ENCODE peak calls at places on chromosomes 4 and X, in six cellular contexts. One of them, this sample, is unnamed.

GRCh38 chrX:134821370-134821769 is 163.1 kb upstream of the PLAC1 start:
- DNase-seq in AG10803: peak; percentile 70
- DNase-seq in fibroblast of mammary gland: peak; percentile 73
- DNase-seq in ovary: peak; percentile 46
- DNase-seq in H9: peak; percentile 30
- DNase-seq in pancreas: no peak
- DNase-seq in this sample: no peak

GRCh38 chr4:10960386-10960785 is 275.8 kb upstream of the CLNK start:
- DNase-seq in AG10803: no peak
- DNase-seq in fibroblast of mammary gland: no peak
- DNase-seq in ovary: no peak
- DNase-seq in H9: no peak
- DNase-seq in pancreas: no peak
- DNase-seq in this sample: no peak

GRCh38 chrX:24799565-24799964 is 105.8 kb downstream of the POLA1 start:
- DNase-seq in AG10803: no peak
- DNase-seq in fibroblast of mammary gland: no peak
- DNase-seq in ovary: no peak
- DNase-seq in H9: no peak
- DNase-seq in pancreas: no peak
- DNase-seq in this sample: no peak

GRCh38 chrX:98405376-98405775 is 1521.7 kb downstream of the RPA4 start:
- DNase-seq in AG10803: no peak
- DNase-seq in fibroblast of mammary gland: no peak
- DNase-seq in ovary: no peak
- DNase-seq in H9: no peak
- DNase-seq in pancreas: no peak
- DNase-seq in this sample: no peak

GRCh38 chrX:1807301-1807731 is 192.5 kb downstream of the ASMT start:
- DNase-seq in AG10803: peak; percentile 37
- DNase-seq in fibroblast of mammary gland: peak; percentile 21
- DNase-seq in ovary: no peak
- DNase-seq in H9: peak; percentile 54
- DNase-seq in pancreas: no peak
- DNase-seq in this sample: no peak

GRCh38 chrX:130676861-130677260 is 226.1 kb downstream of the ENOX2 start:
- DNase-seq in AG10803: no peak
- DNase-seq in fibroblast of mammary gland: no peak
- DNase-seq in ovary: no peak
- DNase-seq in H9: no peak
- DNase-seq in pancreas: no peak
- DNase-seq in this sample: no peak

GRCh38 chr4:104641427-104641826 is 146.7 kb upstream of the CXXC4 start:
- DNase-seq in AG10803: no peak
- DNase-seq in fibroblast of mammary gland: no peak
- DNase-seq in ovary: no peak
- DNase-seq in H9: no peak
- DNase-seq in pancreas: no peak
- DNase-seq in this sample: no peak

GRCh38 chrX:22300130-22300529 is 27.4 kb downstream of the CBLL2 start:
- DNase-seq in AG10803: peak; percentile 74
- DNase-seq in fibroblast of mammary gland: peak; percentile 51
- DNase-seq in ovary: no peak
- DNase-seq in H9: no peak
- DNase-seq in pancreas: no peak
- DNase-seq in this sample: no peak

GRCh38 chrX:129531132-129531531 is 7.8 kb upstream of the SMARCA1 start:
- DNase-seq in AG10803: no peak
- DNase-seq in fibroblast of mammary gland: no peak
- DNase-seq in ovary: no peak
- DNase-seq in H9: no peak
- DNase-seq in pancreas: no peak
- DNase-seq in this sample: no peak

GRCh38 chr4:173170210-173170778 is 1.7 kb downstream of the GALNT7 start:
- DNase-seq in AG10803: no peak
- DNase-seq in fibroblast of mammary gland: peak; percentile 19
- DNase-seq in ovary: no peak
- DNase-seq in H9: no peak
- DNase-seq in pancreas: no peak
- DNase-seq in this sample: no peak

GRCh38 chr4:47373174-47373573 is 90.3 kb downstream of the COMMD8 start:
- DNase-seq in AG10803: no peak
- DNase-seq in fibroblast of mammary gland: no peak
- DNase-seq in ovary: no peak
- DNase-seq in H9: no peak
- DNase-seq in pancreas: no peak
- DNase-seq in this sample: no peak

GRCh38 chr4:129145222-129145730 is 49.3 kb downstream of the C4orf33 start:
- DNase-seq in AG10803: no peak
- DNase-seq in fibroblast of mammary gland: peak; percentile 2
- DNase-seq in ovary: no peak
- DNase-seq in H9: no peak
- DNase-seq in pancreas: no peak
- DNase-seq in this sample: no peak

GRCh38 chr4:3708103-3708510 is 58.1 kb upstream of the ADRA2C start:
- DNase-seq in AG10803: peak; percentile 86
- DNase-seq in fibroblast of mammary gland: peak; percentile 59
- DNase-seq in ovary: no peak
- DNase-seq in H9: no peak
- DNase-seq in pancreas: peak; percentile 38
- DNase-seq in this sample: no peak

GRCh38 chr4:168440442-168441264 is 39.6 kb downstream of the DDX60L start:
- DNase-seq in AG10803: peak; percentile 48
- DNase-seq in fibroblast of mammary gland: peak; percentile 74
- DNase-seq in ovary: no peak
- DNase-seq in H9: no peak
- DNase-seq in pancreas: no peak
- DNase-seq in this sample: no peak

GRCh38 chrX:9992061-9992460 is 24.9 kb downstream of the CLDN34 start:
- DNase-seq in AG10803: no peak
- DNase-seq in fibroblast of mammary gland: no peak
- DNase-seq in ovary: no peak
- DNase-seq in H9: no peak
- DNase-seq in pancreas: no peak
- DNase-seq in this sample: no peak

GRCh38 chrX:9992724-9993123 is 25.6 kb downstream of the CLDN34 start:
- DNase-seq in AG10803: no peak
- DNase-seq in fibroblast of mammary gland: no peak
- DNase-seq in ovary: no peak
- DNase-seq in H9: no peak
- DNase-seq in pancreas: peak; percentile 57
- DNase-seq in this sample: no peak

GRCh38 chrX:9983463-9983862 is 16.3 kb downstream of the CLDN34 start:
- DNase-seq in AG10803: no peak
- DNase-seq in fibroblast of mammary gland: no peak
- DNase-seq in ovary: no peak
- DNase-seq in H9: no peak
- DNase-seq in pancreas: no peak
- DNase-seq in this sample: no peak

GRCh38 chrX:9988762-9989161 is 21.6 kb downstream of the CLDN34 start:
- DNase-seq in AG10803: no peak
- DNase-seq in fibroblast of mammary gland: peak; percentile 23
- DNase-seq in ovary: no peak
- DNase-seq in H9: no peak
- DNase-seq in pancreas: no peak
- DNase-seq in this sample: no peak
- TF ChIP-seq CTCF in AG10803: peak; percentile 55
- TF ChIP-seq CTCF in fibroblast of mammary gland: peak; percentile 50
- TF ChIP-seq CTCF in ovary: peak; percentile 57
- TF ChIP-seq CTCF in H9: peak; percentile 45
- TF ChIP-seq CTCF in pancreas: no peak
- TF ChIP-seq CTCF in this sample: peak; percentile 35

DNA sequence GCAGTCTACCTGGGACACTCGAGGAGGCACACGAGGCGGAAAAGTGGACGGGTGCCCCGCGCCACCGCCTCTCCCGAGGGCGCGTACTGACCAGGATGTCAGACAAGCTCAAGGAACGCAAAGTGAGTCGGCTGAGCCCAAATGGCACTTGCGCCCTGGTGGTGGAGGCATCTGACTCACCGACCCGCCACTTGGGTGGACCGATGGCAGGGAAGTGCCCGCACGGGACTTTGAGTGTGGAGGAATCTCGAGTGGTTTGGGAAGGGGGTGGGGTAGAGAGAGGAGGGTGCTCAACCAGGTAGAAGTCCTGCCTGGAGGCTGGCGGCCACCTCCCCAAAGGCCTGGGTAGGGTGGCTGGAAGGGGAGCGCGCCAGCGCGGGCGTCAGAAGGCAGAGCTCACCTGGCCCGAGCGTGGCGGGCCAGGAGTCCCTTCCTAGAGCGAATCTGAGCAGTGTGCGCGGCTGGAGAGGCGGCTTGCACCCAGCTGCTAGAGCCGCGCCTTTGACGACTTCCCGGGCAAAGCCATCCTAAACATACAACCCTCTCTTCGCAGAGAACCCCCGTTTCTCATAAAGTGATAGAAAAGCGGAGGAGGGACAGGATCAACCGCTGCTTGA is 652 bp downstream of the HELT start:
- DNase-seq in AG10803: no peak
- DNase-seq in fibroblast of mammary gland: no peak
- DNase-seq in ovary: no peak
- DNase-seq in H9: peak; percentile 63
- DNase-seq in pancreas: peak; percentile 47
- DNase-seq in this sample: no peak
- TF ChIP-seq CTCF in AG10803: no peak
- TF ChIP-seq CTCF in fibroblast of mammary gland: no peak
- TF ChIP-seq CTCF in ovary: no peak
- TF ChIP-seq CTCF in H9: no peak
- TF ChIP-seq CTCF in pancreas: no peak
- TF ChIP-seq CTCF in this sample: no peak

GRCh38 chr4:6695660-6696581 is 2.2 kb downstream of the S100P start:
- DNase-seq in AG10803: no peak
- DNase-seq in fibroblast of mammary gland: no peak
- DNase-seq in ovary: no peak
- DNase-seq in H9: no peak
- DNase-seq in pancreas: peak; percentile 53
- DNase-seq in this sample: no peak
- TF ChIP-seq CTCF in AG10803: no peak
- TF ChIP-seq CTCF in fibroblast of mammary gland: no peak
- TF ChIP-seq CTCF in ovary: no peak
- TF ChIP-seq CTCF in H9: no peak
- TF ChIP-seq CTCF in pancreas: no peak
- TF ChIP-seq CTCF in this sample: no peak

GRCh38 chr4:84578540-84579409 is 4.2 kb upstream of the CDS1 start:
- DNase-seq in AG10803: peak; percentile 39
- DNase-seq in fibroblast of mammary gland: peak; percentile 68
- DNase-seq in ovary: no peak
- DNase-seq in H9: no peak
- DNase-seq in pancreas: no peak
- DNase-seq in this sample: no peak
- TF ChIP-seq CTCF in AG10803: peak; percentile 76
- TF ChIP-seq CTCF in fibroblast of mammary gland: peak; percentile 83
- TF ChIP-seq CTCF in ovary: no peak
- TF ChIP-seq CTCF in H9: peak; percentile 76
- TF ChIP-seq CTCF in pancreas: peak; percentile 28
- TF ChIP-seq CTCF in this sample: peak; percentile 62

GRCh38 chrX:132463411-132463810 is 25.4 kb downstream of the MBNL3 start:
- DNase-seq in AG10803: no peak
- DNase-seq in fibroblast of mammary gland: peak; percentile 51
- DNase-seq in ovary: no peak
- DNase-seq in H9: no peak
- DNase-seq in pancreas: no peak
- DNase-seq in this sample: no peak
- TF ChIP-seq CTCF in AG10803: peak; percentile 31
- TF ChIP-seq CTCF in fibroblast of mammary gland: peak; percentile 63
- TF ChIP-seq CTCF in ovary: no peak
- TF ChIP-seq CTCF in H9: peak; percentile 94
- TF ChIP-seq CTCF in pancreas: peak; percentile 23
- TF ChIP-seq CTCF in this sample: peak; percentile 15

DNA sequence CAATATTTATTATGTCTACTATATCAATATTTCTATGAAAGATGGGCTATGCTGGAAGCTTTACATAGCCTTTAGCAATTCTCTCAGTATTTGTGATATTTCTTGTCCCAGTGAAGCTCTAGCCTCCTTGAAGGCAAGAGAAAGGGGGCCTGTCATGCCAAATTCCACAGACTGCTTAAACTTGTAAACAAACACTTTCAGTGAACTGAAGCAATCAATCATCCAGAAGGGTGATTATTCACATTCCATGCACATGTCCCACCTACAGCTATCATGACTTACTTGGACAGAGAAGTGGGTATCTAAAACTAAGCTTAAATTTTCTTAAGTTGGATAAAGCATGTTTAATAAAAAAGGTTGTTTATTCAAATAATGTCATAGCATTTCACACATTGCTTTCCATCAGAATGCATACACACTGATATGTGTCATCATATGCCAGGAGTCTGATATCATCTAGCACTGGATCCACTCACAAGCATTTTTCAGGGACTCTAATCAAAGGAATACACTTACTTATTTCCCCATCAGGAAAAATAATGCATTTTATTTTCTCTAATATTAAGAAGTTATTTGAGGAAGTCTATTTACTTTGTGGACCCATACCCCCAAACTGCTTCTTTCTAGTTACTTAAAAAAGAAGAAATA is 1.2 kb upstream of the FSTL5 start:
- DNase-seq in AG10803: no peak
- DNase-seq in fibroblast of mammary gland: no peak
- DNase-seq in ovary: no peak
- DNase-seq in H9: no peak
- DNase-seq in pancreas: no peak
- DNase-seq in this sample: no peak
- TF ChIP-seq CTCF in AG10803: no peak
- TF ChIP-seq CTCF in fibroblast of mammary gland: no peak
- TF ChIP-seq CTCF in ovary: no peak
- TF ChIP-seq CTCF in H9: no peak
- TF ChIP-seq CTCF in pancreas: no peak
- TF ChIP-seq CTCF in this sample: no peak

GRCh38 chrX:118807151-118808017 is 16.2 kb upstream of the ZCCHC12 start:
- DNase-seq in AG10803: peak; percentile 55
- DNase-seq in fibroblast of mammary gland: peak; percentile 58
- DNase-seq in ovary: peak; percentile 55
- DNase-seq in H9: peak; percentile 48
- DNase-seq in pancreas: no peak
- DNase-seq in this sample: no peak
- TF ChIP-seq CTCF in AG10803: peak; percentile 72
- TF ChIP-seq CTCF in fibroblast of mammary gland: peak; percentile 70
- TF ChIP-seq CTCF in ovary: peak; percentile 63
- TF ChIP-seq CTCF in H9: peak; percentile 75
- TF ChIP-seq CTCF in pancreas: peak; percentile 53
- TF ChIP-seq CTCF in this sample: peak; percentile 76

GRCh38 chr4:46329118-46329976 is 60.6 kb downstream of the GABRA2 start:
- DNase-seq in AG10803: no peak
- DNase-seq in fibroblast of mammary gland: peak; percentile 44
- DNase-seq in ovary: no peak
- DNase-seq in H9: peak; percentile 46
- DNase-seq in pancreas: no peak
- DNase-seq in this sample: no peak
- TF ChIP-seq CTCF in AG10803: no peak
- TF ChIP-seq CTCF in fibroblast of mammary gland: peak; percentile 51
- TF ChIP-seq CTCF in ovary: no peak
- TF ChIP-seq CTCF in H9: peak; percentile 77
- TF ChIP-seq CTCF in pancreas: peak; percentile 19
- TF ChIP-seq CTCF in this sample: peak; percentile 57